ENCODE peak calls at places on chromosomes 7 and 10, in ten cellular contexts. J is thyroid gland, T is fibroblast of villous mesenchyme, E is uterus, H is lower lobe of right lung, F is fibroblast of lung, N is fibroblast of mammary gland, X is body of pancreas, L is osteocyte, C is GM23338. P is an unnamed sample.

GRCh38 chr10:130021373-130021950 is 57.4 kb upstream of the EBF3 start:
- DNase-seq in J (no peak), T (no peak), E (no peak), H (no peak), F (peak; percentile 37), N (peak; percentile 95), X (no peak), L (peak; percentile 69), C (no peak), P (no peak)

GRCh38 chr7:123303926-123304325 is 104.2 kb upstream of the SLC13A1 start:
- DNase-seq in J (no peak), T (no peak), E (no peak), H (no peak), F (no peak), N (no peak), X (no peak), L (no peak), C (no peak), P (no peak)

GRCh38 chr7:149883452-149883861 is 9.7 kb downstream of the ATP6V0E2 start:
- DNase-seq in J (peak; percentile 57), T (peak; percentile 29), E (peak; percentile 49), H (peak; percentile 69), F (peak; percentile 45), N (peak; percentile 43), X (peak; percentile 88), L (no peak), C (peak; percentile 91), P (peak; percentile 61)

GRCh38 chr7:6256709-6257535 is 15.5 kb downstream of the CYTH3 start:
- DNase-seq in J (peak; percentile 74), T (peak; percentile 74), E (no peak), H (peak; percentile 54), F (peak; percentile 47), N (peak; percentile 96), X (peak; percentile 25), L (no peak), C (no peak), P (no peak)

GRCh38 chr7:92646966-92647625 is 56.9 kb upstream of the FAM133B start:
- DNase-seq in J (no peak), T (no peak), E (no peak), H (no peak), F (no peak), N (no peak), X (no peak), L (no peak), C (no peak), P (no peak)

GRCh38 chr10:33273295-33274002 is 61.0 kb downstream of the NRP1 start:
- DNase-seq in J (peak; percentile 97), T (peak; percentile 93), E (peak; percentile 64), H (peak; percentile 87), F (peak; percentile 99), N (peak; percentile 96), X (peak; percentile 92), L (peak; percentile 96), C (peak; percentile 48), P (peak; percentile 90)

GRCh38 chr10:61786728-61787127 is 114.8 kb upstream of the ARID5B start:
- DNase-seq in J (peak; percentile 20), T (peak; percentile 84), E (no peak), H (no peak), F (peak; percentile 86), N (peak; percentile 85), X (no peak), L (no peak), C (no peak), P (peak; percentile 11)

GRCh38 chr10:22673785-22674184 is 40.6 kb downstream of the PIP4K2A start:
- DNase-seq in J (no peak), T (no peak), E (no peak), H (no peak), F (no peak), N (no peak), X (no peak), L (no peak), C (no peak), P (no peak)

DNA sequence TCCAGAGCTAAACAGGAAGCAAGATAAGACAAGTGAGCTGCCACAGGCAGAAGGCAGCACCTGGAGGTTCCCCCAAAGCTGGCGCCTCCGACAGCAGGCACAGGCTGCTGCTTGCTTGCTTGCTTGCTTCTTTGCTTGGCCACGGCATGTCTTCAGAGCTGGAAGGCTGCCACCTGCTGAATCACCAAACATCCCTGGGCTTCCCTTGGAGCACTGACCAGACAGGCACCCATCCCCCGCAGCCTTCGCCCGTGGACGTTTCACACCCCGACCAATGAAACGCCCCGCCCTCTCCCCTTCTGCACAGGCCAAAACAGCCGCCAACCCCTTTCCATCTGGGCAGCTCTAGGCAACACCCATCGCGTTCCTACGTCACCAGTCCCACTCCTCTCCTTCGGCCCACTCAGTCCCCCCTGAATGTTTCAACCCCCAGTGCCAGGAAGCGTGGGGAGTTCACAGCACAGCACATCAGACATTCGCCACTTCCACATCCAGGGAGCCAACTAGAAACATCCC is 1.7 kb downstream of the SGMS1 start:
- DNase-seq in J (peak; percentile 99), T (peak; percentile 96), E (peak; percentile 99), H (peak; percentile 91), F (peak; percentile 98), N (peak; percentile 95), X (peak; percentile 93), L (peak; percentile 94), C (peak; percentile 64), P (peak; percentile 99)
- TF ChIP-seq CTCF in J (no peak), T (no peak), E (no peak), H (no peak), F (no peak), N (no peak), X (no peak), L (peak; percentile 30), C (no peak), P (peak; percentile 20)

DNA sequence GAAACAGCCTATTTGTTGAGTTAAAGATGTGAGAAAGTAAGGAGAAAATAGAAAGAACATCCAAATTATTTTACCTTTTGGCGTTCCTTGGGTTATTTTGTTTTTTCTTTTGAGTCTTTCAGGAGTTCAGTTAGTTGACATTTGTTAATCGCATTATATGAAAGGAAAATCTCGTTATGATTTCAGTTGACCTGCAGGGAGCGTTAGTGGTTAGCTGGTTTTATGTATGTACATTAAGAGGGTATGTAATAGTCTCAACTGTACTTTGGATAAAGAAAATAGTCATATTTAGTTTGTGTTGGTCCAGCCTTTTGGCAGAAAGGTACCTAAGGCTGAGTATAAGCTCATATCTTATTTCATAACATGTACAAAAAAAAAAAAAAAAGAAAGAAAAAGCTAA is 4.0 kb downstream of the BMPER start:
- DNase-seq in J (no peak), T (peak; percentile 23), E (no peak), H (no peak), F (peak; percentile 45), N (peak; percentile 27), X (no peak), L (no peak), C (no peak), P (no peak)
- TF ChIP-seq CTCF in J (no peak), T (no peak), E (no peak), H (no peak), F (no peak), N (peak; percentile 16), X (no peak), L (no peak), C (peak; percentile 18), P (no peak)

GRCh38 chr10:86261933-86262665 is 104.5 kb downstream of the GRID1 start:
- DNase-seq in J (peak; percentile 78), T (no peak), E (no peak), H (no peak), F (no peak), N (no peak), X (peak; percentile 57), L (peak; percentile 80), C (peak; percentile 78), P (peak; percentile 12)
- TF ChIP-seq CTCF in J (no peak), T (no peak), E (no peak), H (peak; percentile 21), F (no peak), N (no peak), X (no peak), L (no peak), C (peak; percentile 60), P (no peak)

GRCh38 chr7:145876376-145876775 is 240.2 kb upstream of the CNTNAP2 start:
- DNase-seq in J (no peak), T (no peak), E (no peak), H (no peak), F (no peak), N (no peak), X (no peak), L (no peak), C (no peak), P (no peak)

GRCh38 chr7:145875267-145875666 is 241.3 kb upstream of the CNTNAP2 start:
- DNase-seq in J (no peak), T (no peak), E (no peak), H (no peak), F (no peak), N (no peak), X (no peak), L (no peak), C (no peak), P (no peak)
- TF ChIP-seq CTCF in J (no peak), T (no peak), E (no peak), H (no peak), F (no peak), N (no peak), X (no peak), L (no peak), C (no peak), P (no peak)

GRCh38 chr10:11697718-11698527 is 44.3 kb upstream of the ECHDC3 start:
- DNase-seq in J (no peak), T (no peak), E (no peak), H (no peak), F (no peak), N (no peak), X (no peak), L (no peak), C (no peak), P (no peak)
- TF ChIP-seq CTCF in J (no peak), T (no peak), E (no peak), H (no peak), F (no peak), N (no peak), X (no peak), L (no peak), C (peak; percentile 48), P (no peak)

DNA sequence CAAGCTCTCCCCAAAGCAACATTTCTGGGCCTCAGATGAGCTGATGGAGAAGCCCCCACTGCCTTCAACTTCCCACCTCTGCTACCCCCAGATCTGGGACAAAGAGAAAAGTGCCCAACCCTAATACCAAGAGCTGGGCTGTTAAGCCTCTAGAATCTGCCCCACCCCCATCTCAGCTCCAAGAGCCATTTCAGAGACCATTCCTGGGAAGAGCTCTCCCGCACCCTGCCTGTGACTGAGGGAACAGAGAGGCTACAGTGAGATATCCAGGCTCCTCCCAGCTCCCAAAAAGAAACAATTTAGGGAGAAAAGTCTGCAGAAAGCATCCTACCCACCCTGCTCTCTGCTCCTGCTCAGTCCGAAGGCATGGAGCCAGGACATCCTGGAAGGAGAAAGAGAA is 2.5 kb upstream of the KCNH2 start:
- DNase-seq in J (no peak), T (no peak), E (no peak), H (no peak), F (no peak), N (no peak), X (no peak), L (no peak), C (peak; percentile 83), P (no peak)
- TF ChIP-seq CTCF in J (no peak), T (no peak), E (no peak), H (no peak), F (no peak), N (no peak), X (no peak), L (no peak), C (peak; percentile 35), P (no peak)

DNA sequence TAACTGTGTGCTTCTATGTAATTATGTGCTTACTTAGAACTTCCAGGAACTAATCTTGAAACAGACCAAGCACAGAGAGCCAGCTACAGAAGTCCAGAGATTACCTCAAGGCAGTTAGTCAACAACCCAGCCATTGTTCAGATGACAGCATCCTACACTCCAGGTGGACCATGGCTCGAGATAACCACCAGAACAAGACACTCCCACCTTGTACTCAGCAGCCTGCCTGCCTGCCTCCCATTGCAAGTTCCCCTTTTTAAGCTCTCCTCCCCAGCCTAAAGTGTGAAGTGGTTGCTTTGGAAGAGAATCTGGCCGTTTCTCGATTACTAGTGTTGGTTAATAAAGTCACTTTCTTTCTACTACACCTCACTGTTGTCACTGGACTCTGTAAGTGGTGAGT is 1080.5 kb upstream of the LRRN3 start:
- DNase-seq in J (no peak), T (no peak), E (no peak), H (no peak), F (no peak), N (no peak), X (no peak), L (no peak), C (no peak), P (no peak)
- TF ChIP-seq CTCF in J (no peak), T (no peak), E (no peak), H (no peak), F (no peak), N (no peak), X (no peak), L (no peak), C (no peak), P (no peak)